ENCODE peak calls at places on chromosome 10, in nine cellular contexts. Y, F, N, I, V, H, Q, S and R are unnamed samples.

GRCh38 chr10:94092848-94093247 is 99.1 kb downstream of the PLCE1 start:
- DNase-seq in N (no peak), Y (no peak), S (no peak), H (no peak), F (no peak), I (no peak), Q (no peak), V (peak; percentile 37), R (no peak)

GRCh38 chr10:129756912-129757861 is 206.9 kb downstream of the EBF3 start:
- DNase-seq in N (peak; percentile 70), F (no peak), I (no peak), V (no peak), H (peak; percentile 59), Y (no peak), Q (peak; percentile 12), S (peak; percentile 44), R (no peak)

GRCh38 chr10:92490387-92490786 is 83.5 kb downstream of the IDE start:
- DNase-seq in V (peak; percentile 11), N (no peak), F (no peak), S (no peak), I (no peak), H (no peak), Y (peak; percentile 38), Q (no peak), R (peak; percentile 8)

GRCh38 chr10:31757374-31757773 is 171.3 kb downstream of the ARHGAP12 start:
- DNase-seq in F (no peak), Y (no peak), Q (no peak), I (peak; percentile 41), N (no peak), S (no peak), H (peak; percentile 84), V (no peak), R (no peak)

GRCh38 chr10:19819419-19820033 is 3.3 kb downstream of the PLXDC2 start:
- DNase-seq in S (no peak), Q (peak; percentile 27), I (no peak), F (peak; percentile 84), V (peak; percentile 64), N (no peak), H (no peak), Y (no peak), R (no peak)

GRCh38 chr10:94076325-94076841 is 82.7 kb downstream of the PLCE1 start:
- DNase-seq in I (no peak), V (peak; percentile 29), F (no peak), S (no peak), H (no peak), Q (no peak), N (no peak), Y (peak; percentile 30), R (no peak)

GRCh38 chr10:11043039-11043438 is 25.4 kb downstream of the CELF2 start:
- DNase-seq in I (no peak), Y (no peak), V (no peak), F (no peak), N (no peak), S (no peak), Q (no peak), H (no peak), R (no peak)

GRCh38 chr10:79246606-79247275 is 100.5 kb upstream of the PPIF start:
- DNase-seq in S (peak; percentile 53), N (peak; percentile 93), Q (no peak), I (peak; percentile 41), V (no peak), F (no peak), Y (no peak), H (peak; percentile 92), R (no peak)

GRCh38 chr10:74900297-74900696 is 73.9 kb downstream of the KAT6B start:
- DNase-seq in S (no peak), H (no peak), I (no peak), Q (no peak), Y (no peak), N (no peak), V (no peak), F (no peak), R (no peak)

GRCh38 chr10:124278356-124278755 is 140.4 kb downstream of the OAT start:
- DNase-seq in I (no peak), S (no peak), Q (no peak), F (no peak), V (no peak), Y (no peak), H (no peak), N (peak; percentile 19), R (no peak)

GRCh38 chr10:93461807-93462178 is 20.3 kb downstream of the MYOF start:
- DNase-seq in H (peak; percentile 59), N (no peak), F (no peak), V (no peak), Y (no peak), I (no peak), Q (no peak), S (peak; percentile 67), R (no peak)

GRCh38 chr10:62541811-62542210 is 167.6 kb downstream of the ZNF365 start:
- DNase-seq in N (no peak), F (no peak), Q (no peak), Y (no peak), V (no peak), I (no peak), H (peak; percentile 76), S (peak; percentile 59), R (no peak)

DNA sequence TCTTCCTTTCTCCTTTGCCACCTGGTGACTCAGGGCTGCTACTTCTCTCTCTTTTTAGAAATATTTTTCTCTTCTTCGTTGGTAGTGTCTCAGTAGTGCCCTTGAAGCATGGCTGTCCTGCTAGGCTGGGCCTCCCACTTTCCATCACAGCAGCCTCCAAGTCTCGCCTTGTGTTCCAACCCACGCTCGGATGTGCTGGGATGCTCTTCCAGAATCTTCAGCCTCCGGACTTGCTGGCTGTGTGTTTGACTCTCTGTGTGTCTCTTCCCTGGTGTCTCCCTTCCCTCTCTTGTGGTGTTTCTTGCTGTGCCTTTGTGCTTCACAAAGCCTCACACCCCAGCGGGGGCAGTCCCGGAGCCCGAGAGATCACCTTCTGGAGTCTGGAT is 100.5 kb downstream of the INPP5A start:
- DNase-seq in F (no peak), V (no peak), I (no peak), Q (no peak), H (peak; percentile 59), S (no peak), Y (no peak), N (no peak), R (no peak)
- TF ChIP-seq CTCF in F (no peak), V (no peak), I (no peak), Q (no peak), H (no peak), S (no peak), Y (no peak), N (no peak), R (no peak)

GRCh38 chr10:30343962-30344361 is 5.1 kb downstream of the MTPAP start:
- DNase-seq in Y (no peak), N (no peak), H (no peak), S (no peak), V (no peak), Q (no peak), F (no peak), I (no peak), R (no peak)

GRCh38 chr10:30348378-30348776 is 701 bp downstream of the MTPAP start:
- DNase-seq in S (no peak), I (no peak), V (no peak), F (no peak), Y (no peak), H (no peak), N (no peak), Q (no peak), R (no peak)

GRCh38 chr10:30346615-30347014 is 2.5 kb downstream of the MTPAP start:
- DNase-seq in Q (no peak), I (no peak), V (no peak), N (no peak), H (no peak), S (no peak), Y (no peak), F (no peak), R (no peak)

GRCh38 chr10:30345611-30346010 is 3.5 kb downstream of the MTPAP start:
- DNase-seq in Y (no peak), I (no peak), H (no peak), F (no peak), Q (no peak), V (no peak), N (no peak), S (no peak), R (no peak)

DNA sequence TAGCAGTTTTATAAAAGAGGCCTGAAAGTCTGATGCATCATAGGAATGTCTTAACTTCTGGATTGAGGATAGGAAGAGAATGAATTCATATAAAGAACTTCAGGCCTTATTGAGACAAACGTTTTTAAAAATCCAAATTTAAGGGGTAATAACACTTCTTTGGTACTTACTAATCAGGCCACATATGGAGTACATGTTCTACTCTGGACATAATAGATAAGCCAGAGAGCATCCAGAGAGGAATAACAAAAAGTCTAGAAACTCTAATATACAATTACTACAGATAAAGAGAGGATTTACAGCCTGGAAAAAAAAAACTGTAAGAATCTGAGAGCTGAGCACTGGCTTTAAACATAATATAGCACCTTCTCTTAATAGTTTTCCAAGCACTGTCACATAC is 2.9 kb downstream of the MTPAP start:
- DNase-seq in S (no peak), V (no peak), Y (no peak), I (no peak), F (no peak), H (no peak), N (no peak), Q (no peak), R (no peak)
- H3K4me3 ChIP-seq in S (no peak overlapping the region), V (no peak overlapping the region), Y (no peak overlapping the region), I (no peak overlapping the region), F (no peak overlapping the region), H (no peak overlapping the region), N (no peak overlapping the region), Q (no peak overlapping the region), R (no peak overlapping the region)

GRCh38 chr10:119917777-119918176 is 25.2 kb downstream of the SEC23IP start:
- DNase-seq in I (no peak), V (no peak), F (peak; percentile 18), S (no peak), Y (no peak), N (no peak), H (no peak), Q (no peak), R (no peak)
- TF ChIP-seq CTCF in I (no peak), V (peak; percentile 8), F (peak; percentile 36), S (no peak), Y (no peak), N (no peak), H (no peak), Q (peak; percentile 7), R (no peak)

DNA sequence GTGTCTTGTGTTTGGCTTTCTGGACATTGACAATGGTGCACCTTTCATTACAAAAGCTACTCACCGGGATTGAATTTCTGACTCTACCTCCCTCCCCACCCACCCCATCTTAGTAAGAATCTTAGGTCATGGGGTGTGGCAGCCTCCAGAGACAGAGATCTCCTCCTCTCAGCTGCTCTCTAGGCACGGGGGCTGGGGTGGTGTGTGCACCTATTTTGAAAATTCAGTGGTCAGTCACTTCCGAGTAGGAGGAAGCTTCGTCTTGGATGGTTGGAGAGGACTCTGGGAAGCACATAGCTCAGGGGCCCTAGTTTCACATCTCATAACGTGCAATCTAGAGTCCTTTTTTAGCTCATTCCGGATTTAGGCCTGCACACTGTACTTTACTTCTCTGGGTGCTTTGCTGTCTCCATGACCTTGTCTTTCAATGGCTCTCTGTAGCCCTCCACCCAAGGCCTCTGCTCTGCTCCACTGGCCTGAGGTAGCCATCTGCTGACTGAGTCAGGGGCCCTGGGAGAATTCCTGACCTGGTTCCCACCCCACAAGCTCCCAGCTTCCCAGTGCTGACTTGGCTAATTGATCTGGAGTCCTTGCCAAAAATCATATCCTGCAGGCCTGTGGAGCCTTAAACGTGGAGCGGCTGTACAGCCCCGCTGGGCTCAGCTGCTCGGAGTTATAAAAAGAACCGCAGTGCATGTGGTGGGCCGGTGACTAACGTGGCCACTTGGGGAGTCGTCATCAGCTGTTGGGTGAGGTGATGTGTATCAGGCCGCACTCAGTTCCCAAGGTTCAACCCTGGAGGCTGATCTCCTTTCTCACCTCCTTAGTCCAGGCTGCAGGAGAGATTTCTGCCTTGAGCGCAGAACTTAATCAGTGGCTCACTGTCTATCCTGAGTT is 19.3 kb upstream of the ADAMTS14 start:
- DNase-seq in N (no peak), H (peak; percentile 84), Q (no peak), F (no peak), S (peak; percentile 26), Y (peak; percentile 95), I (no peak), V (peak; percentile 98), R (peak; percentile 88)
- H3K4me3 ChIP-seq in N (no peak overlapping the region), H (no peak overlapping the region), Q (no peak overlapping the region), F (no peak overlapping the region), S (no peak overlapping the region), Y (no peak overlapping the region), I (no peak overlapping the region), V (no peak overlapping the region), R (no peak overlapping the region)